ENCODE peak calls at places on chromosomes 3 and 15, in five cellular contexts. N is glomerular endothelial cell, L is RWPE2, E is K562, D is A673. H is an unnamed sample.

GRCh38 chr15:69468241-69469121 is 15.9 kb downstream of the RPLP1 start:
- DNase-seq in N (no peak), L (peak), E (peak), D (no peak), H (no peak)

GRCh38 chr3:117820900-117821299 is 1111.3 kb downstream of the TUSC7 start:
- DNase-seq in N (no peak), L (no peak), E (no peak), D (no peak), H (no peak)

GRCh38 chr3:12158387-12159226 is at the start of gene TIMP4:
- DNase-seq in N (no peak), L (no peak), E (no peak), D (peak), H (peak)

GRCh38 chr15:80608688-80609087 is 86.4 kb upstream of the ABHD17C start:
- DNase-seq in N (no peak), L (no peak), E (no peak), D (no peak), H (no peak)

GRCh38 chr3:33911525-33912322 is 113.3 kb downstream of the PDCD6IP start:
- DNase-seq in N (no peak), L (no peak), E (peak), D (no peak), H (no peak)

GRCh38 chr3:72340056-72340455 is 508.2 kb downstream of the SHQ1 start:
- DNase-seq in N (no peak), L (no peak), E (no peak), D (no peak), H (no peak)

GRCh38 chr15:26045516-26045915 is 182.4 kb upstream of the ATP10A start:
- DNase-seq in N (no peak), L (no peak), E (no peak), D (no peak), H (no peak)

GRCh38 chr15:73989001-73989798 is 2.9 kb downstream of the STOML1 start:
- DNase-seq in N (no peak), L (no peak), E (peak), D (no peak), H (no peak)

GRCh38 chr3:41681479-41681878 is 280.4 kb downstream of the ULK4 start:
- DNase-seq in N (no peak), L (no peak), E (no peak), D (peak), H (no peak)

GRCh38 chr3:4712109-4712508 is 219.0 kb downstream of the ITPR1 start:
- DNase-seq in N (no peak), L (peak), E (no peak), D (no peak), H (no peak)

GRCh38 chr15:62506217-62506805 is 341.2 kb upstream of the C2CD4B start:
- DNase-seq in N (no peak), L (no peak), E (no peak), D (peak), H (no peak)

GRCh38 chr15:77009646-77010311 is 14.9 kb downstream of the PSTPIP1 start:
- DNase-seq in N (no peak), L (no peak), E (no peak), D (no peak), H (no peak)

GRCh38 chr15:101427606-101428487 is 61.7 kb downstream of the PCSK6 start:
- DNase-seq in N (no peak), L (no peak), E (no peak), D (no peak), H (no peak)

GRCh38 chr3:12986986-12987385 is 86.2 kb downstream of the IQSEC1 start:
- DNase-seq in N (no peak), L (no peak), E (no peak), D (no peak), H (no peak)

GRCh38 chr15:66698971-66699370 is 3.1 kb upstream of the SMAD6 start:
- DNase-seq in N (no peak), L (no peak), E (no peak), D (no peak), H (no peak)

GRCh38 chr3:107894998-107895397 is 195.8 kb downstream of the CD47 start:
- DNase-seq in N (no peak), L (no peak), E (peak), D (no peak), H (peak)

GRCh38 chr3:27675287-27675686 is 46.8 kb downstream of the EOMES start:
- DNase-seq in N (no peak), L (no peak), E (no peak), D (peak), H (no peak)

GRCh38 chr15:51970981-51971352 is 611 bp downstream of the LEO1 start:
- DNase-seq in N (no peak), L (no peak), E (no peak), D (no peak), H (no peak)

GRCh38 chr15:65266469-65266868 is 20.2 kb downstream of the PARP16 start:
- DNase-seq in N (no peak), L (no peak), E (no peak), D (no peak), H (no peak)

GRCh38 chr15:55343168-55343567 is 24.1 kb downstream of the PIGB start:
- DNase-seq in N (no peak), L (no peak), E (no peak), D (peak), H (no peak)